ENCODE peak calls at places on chromosomes 7 and 10, in seven cellular contexts. K is body of pancreas, Z is endothelial cell of umbilical vein, Y is tibial artery, Q is endothelial cell, T is WTC11, V is lower leg skin. B is an unnamed sample.

GRCh38 chr7:157831901-157832810 is 495.4 kb downstream of the DNAJB6 start:
- DNase-seq in K (no peak), Z (no peak), Y (no peak), Q (no peak), T (no peak), V (no peak), B (no peak)

GRCh38 chr10:133087045-133087678 is 562 bp upstream of the ADGRA1 start:
- DNase-seq in K (no peak), Z (no peak), Y (no peak), Q (no peak), T (no peak), V (no peak), B (no peak)

GRCh38 chr7:3754488-3755365 is 453.7 kb downstream of the SDK1 start:
- DNase-seq in K (no peak), Z (no peak), Y (no peak), Q (no peak), T (no peak), V (no peak), B (no peak)

GRCh38 chr7:67423058-67423457 is 426.4 kb downstream of the TYW1 start:
- DNase-seq in K (no peak), Z (no peak), Y (no peak), Q (no peak), T (no peak), V (no peak), B (no peak)

GRCh38 chr10:90413196-90413595 is 444.6 kb downstream of the HTR7 start:
- DNase-seq in K (no peak), Z (no peak), Y (no peak), Q (no peak), T (no peak), V (no peak), B (no peak)

GRCh38 chr7:151404216-151405011 is 5.4 kb downstream of the WDR86 start:
- DNase-seq in K (no peak), Z (no peak), Y (no peak), Q (no peak), T (no peak), V (no peak), B (no peak)

GRCh38 chr10:131514454-131514853 is 202.9 kb upstream of the TCERG1L start:
- DNase-seq in K (no peak), Z (no peak), Y (no peak), Q (no peak), T (no peak), V (no peak), B (no peak)

GRCh38 chr10:71080381-71081228 is 131.8 kb upstream of the UNC5B start:
- DNase-seq in K (peak; percentile 2), Z (no peak), Y (no peak), Q (no peak), T (peak; percentile 4), V (no peak), B (no peak)

GRCh38 chr7:156897673-156898072 is 4.7 kb upstream of the LMBR1 start:
- DNase-seq in K (no peak), Z (no peak), Y (no peak), Q (no peak), T (no peak), V (no peak), B (no peak)

GRCh38 chr10:3364768-3365480 is 192.3 kb upstream of the PITRM1 start:
- DNase-seq in K (no peak), Z (no peak), Y (no peak), Q (no peak), T (no peak), V (no peak), B (no peak)

GRCh38 chr7:47379629-47380324 is 202.1 kb downstream of the TNS3 start:
- DNase-seq in K (peak; percentile 70), Z (no peak), Y (peak; percentile 39), Q (no peak), T (peak; percentile 39), V (no peak), B (no peak)

GRCh38 chr7:137656227-137656849 is 190.4 kb downstream of the DGKI start:
- DNase-seq in K (peak; percentile 81), Z (peak; percentile 89), Y (peak; percentile 83), Q (peak; percentile 82), T (peak; percentile 79), V (peak; percentile 73), B (peak; percentile 18)

GRCh38 chr7:4650471-4651047 is 31.5 kb upstream of the FOXK1 start:
- DNase-seq in K (no peak), Z (no peak), Y (no peak), Q (no peak), T (peak; percentile 24), V (no peak), B (no peak)

GRCh38 chr7:27605689-27606269 is 56.9 kb downstream of the HIBADH start:
- DNase-seq in K (no peak), Z (peak; percentile 63), Y (no peak), Q (peak; percentile 8), T (no peak), V (no peak), B (no peak)

GRCh38 chr10:75375828-75376227 is 25.7 kb downstream of the ZNF503 start:
- DNase-seq in K (no peak), Z (no peak), Y (peak; percentile 38), Q (no peak), T (no peak), V (no peak), B (peak; percentile 72)

GRCh38 chr10:12873172-12873571 is 128.3 kb downstream of the CCDC3 start:
- DNase-seq in K (no peak), Z (no peak), Y (no peak), Q (no peak), T (no peak), V (no peak), B (no peak)

GRCh38 chr10:113947138-113948011 is 92.9 kb downstream of the NHLRC2 start:
- DNase-seq in K (peak; percentile 26), Z (no peak), Y (no peak), Q (no peak), T (no peak), V (no peak), B (no peak)

GRCh38 chr10:90437452-90437851 is 420.4 kb downstream of the HTR7 start:
- DNase-seq in K (no peak), Z (no peak), Y (no peak), Q (no peak), T (no peak), V (no peak), B (no peak)

GRCh38 chr10:117137911-117138642 is at the start of gene VAX1:
- DNase-seq in K (no peak), Z (no peak), Y (no peak), Q (peak; percentile 52), T (peak; percentile 51), V (no peak), B (no peak)

GRCh38 chr7:134480730-134481129 is 21.8 kb upstream of the AKR1B1 start:
- DNase-seq in K (no peak), Z (peak; percentile 71), Y (no peak), Q (no peak), T (no peak), V (no peak), B (no peak)

GRCh38 chr7:134480202-134480601 is 21.3 kb upstream of the AKR1B1 start:
- DNase-seq in K (no peak), Z (no peak), Y (no peak), Q (no peak), T (no peak), V (no peak), B (no peak)

GRCh38 chr7:134477954-134478353 is 19.1 kb upstream of the AKR1B1 start:
- DNase-seq in K (no peak), Z (no peak), Y (no peak), Q (no peak), T (no peak), V (no peak), B (no peak)

GRCh38 chr7:134481167-134481566 is 22.3 kb upstream of the AKR1B1 start:
- DNase-seq in K (no peak), Z (no peak), Y (no peak), Q (no peak), T (no peak), V (no peak), B (no peak)

DNA sequence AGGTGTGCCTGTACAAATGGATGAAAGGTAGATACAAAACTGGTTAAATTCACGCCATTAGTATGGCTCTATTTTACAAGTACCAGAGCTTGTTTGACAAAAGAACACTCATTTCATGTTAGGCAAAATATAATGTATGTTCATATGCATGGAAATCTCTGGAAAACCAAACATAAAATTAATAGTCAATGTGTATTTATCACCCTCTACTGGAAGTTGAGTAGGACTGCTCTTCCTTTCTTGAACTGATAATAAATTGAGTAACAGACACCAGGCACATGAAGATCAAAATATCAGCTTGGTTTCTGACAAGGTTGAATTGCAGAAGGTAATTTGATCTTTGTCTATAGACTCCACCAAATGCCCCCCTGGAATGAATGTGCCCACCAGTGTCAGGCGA is 19.8 kb upstream of the AKR1B1 start:
- DNase-seq in K (no peak), Z (no peak), Y (no peak), Q (no peak), T (no peak), V (no peak), B (no peak)
- TF ChIP-seq CTCF in K (no peak), Z (no peak), Y (no peak), Q (no peak), T (no peak), V (no peak), B (no peak)

GRCh38 chr10:35501923-35502322 is 103.2 kb upstream of the GJD4 start:
- DNase-seq in K (no peak), Z (no peak), Y (no peak), Q (no peak), T (no peak), V (no peak), B (no peak)
- TF ChIP-seq CTCF in K (no peak), Z (no peak), Y (no peak), Q (no peak), T (no peak), V (no peak), B (no peak)

GRCh38 chr10:88515235-88515634 is 67.9 kb downstream of the RNLS start:
- DNase-seq in K (no peak), Z (no peak), Y (no peak), Q (no peak), T (no peak), V (no peak), B (no peak)
- TF ChIP-seq CTCF in K (no peak), Z (no peak), Y (no peak), Q (no peak), T (no peak), V (no peak), B (no peak)

GRCh38 chr10:10778959-10779358 is 238.7 kb upstream of the CELF2 start:
- DNase-seq in K (no peak), Z (no peak), Y (no peak), Q (no peak), T (no peak), V (no peak), B (no peak)

GRCh38 chr10:10785627-10786333 is 231.9 kb upstream of the CELF2 start:
- DNase-seq in K (no peak), Z (peak; percentile 59), Y (no peak), Q (no peak), T (no peak), V (no peak), B (no peak)

GRCh38 chr10:10786334-10787090 is 231.2 kb upstream of the CELF2 start:
- DNase-seq in K (no peak), Z (peak; percentile 60), Y (no peak), Q (no peak), T (no peak), V (no peak), B (no peak)

GRCh38 chr10:10780746-10781145 is 236.9 kb upstream of the CELF2 start:
- DNase-seq in K (no peak), Z (no peak), Y (no peak), Q (no peak), T (no peak), V (no peak), B (no peak)

DNA sequence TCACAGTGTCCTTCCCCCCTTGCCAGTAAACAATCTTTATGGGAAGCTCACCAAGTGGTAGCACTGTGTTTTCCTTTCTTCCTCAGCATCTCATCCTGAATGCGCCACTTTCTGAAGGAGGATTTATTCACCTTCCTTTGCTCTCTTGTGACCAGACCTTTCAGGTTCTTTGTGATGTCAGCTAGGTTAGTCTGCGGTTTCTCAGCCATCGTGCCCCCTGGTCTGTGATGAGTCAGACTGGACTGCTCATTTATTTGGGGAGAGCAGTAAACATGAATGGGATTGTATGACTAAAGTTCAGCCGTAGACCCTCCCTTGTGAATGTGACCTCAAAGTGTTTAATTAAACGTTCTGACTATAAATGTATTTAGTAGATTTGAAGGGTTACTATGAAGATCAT is 235.1 kb upstream of the CELF2 start:
- DNase-seq in K (no peak), Z (no peak), Y (no peak), Q (no peak), T (no peak), V (no peak), B (no peak)
- TF ChIP-seq CTCF in K (no peak), Z (no peak), Y (no peak), Q (no peak), T (no peak), V (no peak), B (no peak)

B was measured in HL-60.